ENCODE peak calls at places on chromosomes 11 and 22, in five cellular contexts. M, D, O, T and F are unnamed samples. For H3K36me3, the result is how much of the 10 kb centered on the place peaks cover.

GRCh38 chr11:106152013-106152412 is 74.6 kb downstream of the AASDHPPT start:
- DNase-seq in T (no peak), O (no peak), M (peak), D (no peak), F (peak)

GRCh38 chr11:66069715-66070603 is at the start of gene PACS1:
- DNase-seq in D (peak), T (peak), O (peak), M (peak), F (peak)

GRCh38 chr11:74055938-74056337 is 47.1 kb upstream of the UCP3 start:
- DNase-seq in M (peak), O (no peak), T (no peak), D (no peak), F (peak)

GRCh38 chr11:64055077-64055476 is 19.3 kb downstream of the FLRT1 start:
- DNase-seq in O (no peak), T (no peak), M (peak), D (no peak), F (no peak)

GRCh38 chr11:46553746-46554204 is 40.0 kb downstream of the AMBRA1 start:
- DNase-seq in D (no peak), T (no peak), M (peak), O (no peak), F (no peak)

GRCh38 chr11:129888451-129888850 is 6.9 kb downstream of the NFRKB start:
- DNase-seq in O (no peak), D (no peak), T (no peak), M (no peak), F (no peak)

GRCh38 chr11:89436071-89436470 is 55.1 kb downstream of the NOX4 start:
- DNase-seq in M (peak), D (peak), O (no peak), T (no peak), F (peak)

GRCh38 chr22:44180706-44181032 is at the start of gene PARVG:
- DNase-seq in O (no peak), T (peak), D (no peak), M (no peak), F (no peak)

GRCh38 chr11:112880454-112880853 is 80.8 kb upstream of the NCAM1 start:
- DNase-seq in O (no peak), D (no peak), M (no peak), T (no peak), F (no peak)

GRCh38 chr22:37416806-37417205 is 10.5 kb downstream of the ELFN2 start:
- DNase-seq in O (no peak), T (no peak), D (peak), M (no peak), F (no peak)

GRCh38 chr11:3105791-3106735 is 48.8 kb upstream of the CARS1 start:
- DNase-seq in O (peak), D (no peak), M (no peak), T (no peak), F (no peak)

GRCh38 chr11:76206327-76207081 is at the start of gene WNT11:
- DNase-seq in T (peak), M (peak), D (peak), O (peak), F (peak)

GRCh38 chr11:34953955-34954354 is 37.5 kb downstream of the PDHX start:
- DNase-seq in M (peak), D (no peak), T (no peak), O (no peak), F (no peak)

GRCh38 chr22:42369250-42370041 is 62.8 kb downstream of the NFAM1 start:
- DNase-seq in D (peak), T (peak), O (peak), M (peak), F (peak)

GRCh38 chr11:116960916-116961315 is 123.5 kb upstream of the APOA1 start:
- DNase-seq in T (no peak), M (peak), O (no peak), D (peak), F (peak)

GRCh38 chr11:10902301-10902700 is 44.4 kb upstream of the ZBED5 start:
- DNase-seq in D (no peak), M (no peak), T (no peak), O (no peak), F (no peak)

GRCh38 chr22:44273175-44273574 is 39.6 kb downstream of the SHISAL1 start:
- DNase-seq in T (no peak), O (no peak), D (no peak), M (no peak), F (no peak)

GRCh38 chr11:10654211-10655150 is 39.1 kb downstream of the IRAG1 start:
- DNase-seq in O (no peak), T (peak), M (peak), D (peak), F (peak)

GRCh38 chr11:33703234-33703633 is 2.6 kb upstream of the C11orf91 start:
- DNase-seq in T (no peak), D (no peak), M (no peak), O (peak), F (no peak)

GRCh38 chr11:102267602-102268001 is 49.7 kb upstream of the BIRC3 start:
- DNase-seq in M (peak), O (peak), D (no peak), T (no peak), F (peak)

GRCh38 chr22:33329398-33329797 is 271.2 kb upstream of the SYN3 start:
- DNase-seq in D (no peak), O (peak), M (no peak), T (no peak), F (no peak)

GRCh38 chr11:86043765-86044534 is 24.9 kb downstream of the PICALM start:
- DNase-seq in T (no peak), O (no peak), M (no peak), D (no peak), F (no peak)

GRCh38 chr11:8604078-8604723 is 10.2 kb upstream of the STK33 start:
- DNase-seq in D (peak), M (peak), T (peak), O (peak), F (peak)

GRCh38 chr11:64536396-64536935 is 54.6 kb upstream of the SLC22A12 start:
- DNase-seq in T (no peak), O (no peak), D (no peak), M (peak), F (peak)

GRCh38 chr22:41574847-41575381 is 14.1 kb downstream of the CSDC2 start:
- DNase-seq in O (peak), T (no peak), M (peak), D (no peak), F (no peak)

GRCh38 chr11:12674936-12675696 is 895 bp downstream of the TEAD1 start:
- DNase-seq in M (peak), O (no peak), T (peak), D (peak), F (peak)

GRCh38 chr11:12673924-12674570 is at the start of gene TEAD1:
- DNase-seq in T (peak), M (peak), D (peak), O (peak), F (peak)

GRCh38 chr11:12673601-12673923 is 659 bp upstream of the TEAD1 start:
- DNase-seq in T (peak), M (no peak), D (no peak), O (no peak), F (no peak)

GRCh38 chr11:12675951-12676711 is 1.9 kb downstream of the TEAD1 start:
- DNase-seq in M (peak), D (peak), T (peak), O (peak), F (peak)

GRCh38 chr11:12674571-12674935 is 332 bp downstream of the TEAD1 start:
- DNase-seq in T (peak), O (no peak), D (no peak), M (peak), F (peak)
- H3K4me3 ChIP-seq in T (peak), O (peak), D (peak), M (peak), F (peak)

GRCh38 chr11:47918882-47919495 is 61.4 kb upstream of the PTPRJ start:
- DNase-seq in M (peak), D (no peak), O (no peak), T (no peak), F (peak)

GRCh38 chr11:47918370-47918690 is 62.0 kb upstream of the PTPRJ start:
- DNase-seq in M (peak), D (no peak), T (no peak), O (no peak), F (no peak)

GRCh38 chr11:47916361-47916841 is 64.0 kb upstream of the PTPRJ start:
- DNase-seq in T (no peak), O (peak), D (peak), M (no peak), F (no peak)

GRCh38 chr11:47915407-47916137 is 64.8 kb upstream of the PTPRJ start:
- DNase-seq in D (no peak), M (no peak), T (no peak), O (peak), F (no peak)

GRCh38 chr11:47917643-47918369 is 62.6 kb upstream of the PTPRJ start:
- DNase-seq in T (no peak), D (no peak), M (peak), O (peak), F (peak)
- H3K9ac ChIP-seq in T (no peak), D (no peak), M (peak), O (peak), F (peak)

DNA sequence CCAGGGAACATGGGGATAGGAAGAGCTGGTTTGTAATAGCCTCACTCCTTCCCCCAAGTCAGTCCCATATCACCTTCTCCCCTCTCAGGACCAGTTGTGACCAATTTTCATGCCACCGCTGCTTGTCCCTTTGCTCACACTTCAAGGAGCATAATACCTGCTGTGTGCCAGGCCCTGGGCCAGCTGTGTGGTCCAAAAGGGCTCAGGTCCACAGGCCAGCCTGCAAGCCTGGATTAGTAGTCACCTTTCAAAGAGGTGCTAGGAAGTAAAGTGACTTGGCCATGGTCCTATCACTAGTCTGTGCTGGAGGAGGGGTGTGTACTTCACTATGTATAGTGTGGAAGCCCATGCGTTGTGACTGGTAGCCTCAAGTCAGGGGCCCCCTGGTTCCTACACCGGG is 38.5 kb upstream of the SUSD2 start:
- DNase-seq in O (no peak), D (no peak), T (no peak), M (no peak), F (no peak)
- H3K36me3 ChIP-seq in O (under half), D (under half), T (under half), M (under half), F (under half)

GRCh38 chr11:28105869-28106268 is 2.1 kb downstream of the KIF18A start:
- DNase-seq in M (no peak), O (no peak), D (no peak), T (no peak), F (no peak)

GRCh38 chr11:28108909-28109308 is 721 bp downstream of the METTL15 start:
- DNase-seq in O (no peak), T (no peak), D (no peak), M (peak), F (peak)

GRCh38 chr11:28107331-28107725 is 628 bp downstream of the KIF18A start:
- DNase-seq in M (peak), D (peak), T (peak), O (no peak), F (peak)

GRCh38 chr11:28106351-28107043 is 1.5 kb downstream of the KIF18A start:
- DNase-seq in M (no peak), D (no peak), O (no peak), T (no peak), F (no peak)

GRCh38 chr11:28107726-28108618 is at the start of the genes KIF18A and METTL15:
- DNase-seq in M (peak), O (peak), T (peak), D (peak), F (peak)
- H3K4me3 ChIP-seq in M (peak), O (peak), T (peak), D (peak), F (peak)

DNA sequence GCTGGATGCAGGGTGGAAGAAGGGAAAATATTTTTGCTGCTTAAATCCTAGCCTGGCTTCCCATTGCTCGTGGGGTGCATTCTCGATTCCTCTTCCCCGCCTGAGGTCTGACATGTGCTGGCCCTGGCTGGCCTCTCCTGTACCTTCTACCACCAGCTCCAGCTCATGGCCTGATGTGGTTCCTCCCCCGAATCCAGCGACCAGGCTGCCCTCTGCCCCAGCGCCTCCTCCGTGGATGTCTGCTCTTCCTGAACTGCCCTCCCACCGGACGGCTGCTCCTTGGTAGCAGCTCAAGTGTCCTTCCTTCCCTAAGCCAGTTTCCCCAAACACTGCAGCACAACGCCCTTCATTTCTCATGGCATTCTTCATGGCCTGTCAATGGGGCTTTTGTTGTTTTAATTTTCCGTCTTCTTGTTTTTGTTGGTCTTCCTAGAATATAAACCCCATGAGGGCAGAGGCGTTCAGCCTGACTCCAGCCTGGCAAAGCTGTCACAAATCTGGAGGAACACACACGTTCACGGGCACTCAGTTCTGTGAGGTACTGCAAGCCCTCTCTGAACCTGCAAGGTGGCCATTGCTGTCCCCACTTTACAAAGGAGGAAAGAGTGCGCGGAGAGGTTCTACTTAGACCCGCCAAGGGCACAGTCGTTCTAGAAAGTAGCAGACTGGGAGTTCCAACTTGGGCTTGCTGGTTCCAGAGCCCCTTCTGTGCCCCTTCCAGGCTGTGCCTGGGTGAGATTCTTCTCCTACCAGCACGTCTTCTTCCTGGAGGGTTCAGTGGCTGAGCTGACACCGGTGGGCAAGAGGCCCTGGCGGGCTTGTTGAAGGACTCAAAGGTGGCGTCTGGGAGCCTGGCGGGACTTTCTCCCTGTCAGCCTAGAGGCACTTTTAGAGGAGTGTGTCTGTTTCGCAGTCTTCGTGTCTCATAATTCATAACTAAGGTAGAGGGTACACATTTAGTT is 955 bp upstream of the LRP5 start:
- DNase-seq in D (no peak), O (no peak), T (no peak), M (no peak), F (no peak)
- H3K9ac ChIP-seq in D (no peak), O (peak), T (no peak), M (no peak), F (no peak)

DNA sequence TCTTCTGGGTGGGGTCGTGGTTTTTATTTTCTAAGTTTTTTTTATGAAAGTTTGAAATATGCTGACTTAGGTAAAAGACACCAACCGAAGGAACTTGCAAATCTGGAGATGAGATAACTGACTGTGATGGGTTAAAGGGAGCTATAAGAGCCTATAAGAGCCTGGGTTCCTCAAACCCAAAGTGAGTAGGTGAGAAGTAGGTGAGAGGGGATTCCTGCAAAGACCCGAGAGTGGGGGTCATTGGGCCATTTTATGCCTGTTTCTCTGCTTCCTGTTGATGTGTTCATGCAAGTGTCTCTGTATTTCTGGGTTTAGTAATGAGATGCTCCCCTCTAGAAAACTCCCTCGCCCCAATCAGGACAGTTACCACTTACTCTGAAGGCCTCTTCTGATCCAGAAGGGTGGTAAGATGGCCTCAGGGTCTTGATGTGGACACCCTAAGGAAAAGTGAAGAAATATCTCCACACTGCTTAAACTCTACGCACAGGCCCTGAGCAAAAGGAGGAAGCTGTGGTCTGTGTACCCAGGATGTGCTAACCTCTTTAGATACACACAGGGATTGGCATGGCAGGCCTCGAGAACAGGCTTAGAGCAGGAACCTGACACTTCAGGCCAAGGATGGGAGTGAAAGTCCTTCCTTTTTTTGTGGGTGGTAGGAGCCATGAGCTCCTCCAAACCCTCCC is 1.8 kb downstream of the FLI1 start:
- DNase-seq in T (peak), D (no peak), O (no peak), M (peak), F (no peak)
- H3K36me3 ChIP-seq in T (under half), D (under half), O (under half), M (under half), F (under half)